ENCODE peak calls at places on chromosomes 16 and 17, in four cellular contexts. Q is WERI-Rb-1; L is stimulated activated CD4-positive, alpha-beta T cell treated with anti-CD3 and anti-CD28 coated beads, Interleukin-4, amount 100 ng/mL, for 24 hours; J is left kidney. F is an unnamed sample.
A peak's percentile ranks its signal among the peaks of the same experiment; 100 is the strongest.

GRCh38 chr17:81867952-81868673 is 3.0 kb downstream of the ARHGDIA start:
- DNase-seq in Q (no peak), L (no peak), J (no peak), F (no peak)

GRCh38 chr17:41133880-41134735 is 6.2 kb downstream of the KRTAP4-6 start:
- DNase-seq in Q (no peak), L (no peak), J (no peak), F (no peak)

GRCh38 chr17:13541032-13541480 is 60.7 kb downstream of the HS3ST3A1 start:
- DNase-seq in Q (no peak), L (no peak), J (peak; percentile 29), F (no peak)

GRCh38 chr16:937311-937710 is 33.5 kb downstream of the LMF1 start:
- DNase-seq in Q (no peak), L (no peak), J (no peak), F (no peak)

GRCh38 chr17:61567045-61567802 is 23.8 kb downstream of the NACA2 start:
- DNase-seq in Q (no peak), L (no peak), J (no peak), F (no peak)

GRCh38 chr17:76261421-76262215 is 3.5 kb upstream of the UBALD2 start:
- DNase-seq in Q (no peak), L (no peak), J (no peak), F (peak; percentile 14)

GRCh38 chr16:29989111-29989858 is 6.1 kb downstream of the HIRIP3 start:
- DNase-seq in Q (peak; percentile 91), L (no peak), J (no peak), F (no peak)

GRCh38 chr17:75920045-75920560 is 15.4 kb upstream of the MRPL38 start:
- DNase-seq in Q (no peak), L (no peak), J (no peak), F (no peak)

GRCh38 chr16:55349867-55350266 is 25.9 kb downstream of the IRX6 start:
- DNase-seq in Q (no peak), L (no peak), J (no peak), F (no peak)

GRCh38 chr17:31582151-31582907 is 190.9 kb downstream of the RAB11FIP4 start:
- DNase-seq in Q (no peak), L (no peak), J (no peak), F (no peak)

GRCh38 chr16:58040496-58040846 is 14.9 kb downstream of the MMP15 start:
- DNase-seq in Q (no peak), L (no peak), J (no peak), F (no peak)

GRCh38 chr16:64450170-64450569 is 671.7 kb downstream of the CDH11 start:
- DNase-seq in Q (no peak), L (no peak), J (no peak), F (no peak)

GRCh38 chr16:81623365-81624102 is 155.6 kb upstream of the PLCG2 start:
- DNase-seq in Q (no peak), L (peak; percentile 65), J (peak; percentile 80), F (peak; percentile 48)

GRCh38 chr17:82399601-82400101 is 18.5 kb upstream of the HEXD start:
- DNase-seq in Q (peak; percentile 90), L (no peak), J (peak; percentile 76), F (no peak)

GRCh38 chr17:3864534-3864933 is 18.5 kb upstream of the NCBP3 start:
- DNase-seq in Q (no peak), L (no peak), J (no peak), F (no peak)

GRCh38 chr16:64933890-64934289 is 188.0 kb downstream of the CDH11 start:
- DNase-seq in Q (peak; percentile 20), L (no peak), J (no peak), F (no peak)

GRCh38 chr16:2690852-2691251 is 8.5 kb downstream of the KCTD5 start:
- DNase-seq in Q (no peak), L (no peak), J (no peak), F (no peak)

GRCh38 chr17:82003411-82004381 is 19.0 kb downstream of the CENPX start:
- DNase-seq in Q (no peak), L (peak; percentile 58), J (peak; percentile 86), F (no peak)

GRCh38 chr17:67633751-67634191 is 84.0 kb upstream of the NOL11 start:
- DNase-seq in Q (no peak), L (no peak), J (peak; percentile 79), F (no peak)

GRCh38 chr17:64687959-64688358 is 25.9 kb upstream of the SMURF2 start:
- DNase-seq in Q (no peak), L (no peak), J (no peak), F (no peak)

GRCh38 chr17:43367588-43368242 is 31.1 kb upstream of the ARL4D start:
- DNase-seq in Q (peak; percentile 74), L (peak; percentile 69), J (peak; percentile 90), F (peak; percentile 45)

GRCh38 chr17:55768946-55769624 is 18.2 kb downstream of the PCTP start:
- DNase-seq in Q (no peak), L (no peak), J (no peak), F (no peak)

GRCh38 chr16:11308493-11309283 is 27.6 kb upstream of the PRM1 start:
- DNase-seq in Q (no peak), L (no peak), J (peak; percentile 85), F (no peak)

GRCh38 chr17:73773702-73774101 is 129.5 kb upstream of the SDK2 start:
- DNase-seq in Q (no peak), L (no peak), J (no peak), F (no peak)

GRCh38 chr17:2737693-2738092 is 11.8 kb downstream of the CCDC92B start:
- DNase-seq in Q (no peak), L (no peak), J (no peak), F (no peak)

GRCh38 chr17:49696233-49696761 is 11.5 kb downstream of the SLC35B1 start:
- DNase-seq in Q (no peak), L (peak; percentile 81), J (no peak), F (peak; percentile 66)

GRCh38 chr17:53406907-53407306 is 415.8 kb upstream of the KIF2B start:
- DNase-seq in Q (no peak), L (no peak), J (no peak), F (no peak)

GRCh38 chr16:2033057-2033911 is 6.6 kb downstream of the NHERF2 start:
- DNase-seq in Q (no peak), L (no peak), J (peak; percentile 84), F (no peak)

GRCh38 chr17:63653018-63653417 is 30.8 kb downstream of the MAP3K3 start:
- DNase-seq in Q (no peak), L (no peak), J (no peak), F (no peak)

GRCh38 chr17:27281438-27281837 is 12.5 kb upstream of the WSB1 start:
- DNase-seq in Q (no peak), L (no peak), J (no peak), F (no peak)

GRCh38 chr17:50944902-50945720 is 79.0 kb upstream of the TOB1 start:
- DNase-seq in Q (peak; percentile 7), L (no peak), J (no peak), F (no peak)

GRCh38 chr17:40915199-40915661 is 22.2 kb downstream of the KRT23 start:
- DNase-seq in Q (no peak), L (no peak), J (no peak), F (no peak)

GRCh38 chr16:85639529-85640253 is 26.6 kb downstream of the GSE1 start:
- DNase-seq in Q (no peak), L (no peak), J (no peak), F (no peak)

GRCh38 chr16:24537474-24538337 is 1.7 kb upstream of the RBBP6 start:
- DNase-seq in Q (no peak), L (no peak), J (no peak), F (no peak)